ENCODE peak calls at places on chromosomes 11 and 22, in four cellular contexts. X is dorsolateral prefrontal cortex, O is nephron progenitor cell, I is NCI-H526 treated with DMSO at 0.1 percent for 48 hours. U is an unnamed sample.

GRCh38 chr22:49031746-49032330 is 795.8 kb downstream of the BRD1 start:
- DNase-seq in I (no peak), X (no peak), O (no peak), U (no peak)

GRCh38 chr11:87431386-87431785 is 393.7 kb downstream of the TMEM135 start:
- DNase-seq in O (no peak), I (no peak), X (no peak), U (no peak)

GRCh38 chr11:57310091-57310490 is 14.7 kb downstream of the TNKS1BP1 start:
- DNase-seq in O (no peak), I (no peak), X (no peak), U (no peak)

GRCh38 chr22:37599161-37599560 is 9.5 kb upstream of the GGA1 start:
- DNase-seq in O (no peak), X (no peak), I (no peak), U (no peak)

GRCh38 chr11:33532720-33533119 is 167.9 kb downstream of the C11orf91 start:
- DNase-seq in X (no peak), I (no peak), O (no peak), U (no peak)

GRCh38 chr11:16166571-16166970 is 189.8 kb downstream of the SOX6 start:
- DNase-seq in I (no peak), O (no peak), X (no peak), U (no peak)

GRCh38 chr22:17911312-17911705 is 113.1 kb downstream of the MICAL3 start:
- DNase-seq in I (no peak), O (no peak), X (no peak), U (no peak)

GRCh38 chr11:77633856-77634425 is 3.7 kb downstream of the CLNS1A start:
- DNase-seq in O (no peak), I (no peak), X (no peak), U (no peak)

GRCh38 chr11:84526250-84526649 is 1100.9 kb downstream of the DLG2 start:
- DNase-seq in O (no peak), I (no peak), X (no peak), U (no peak)

GRCh38 chr11:2807276-2807681 is 78.3 kb downstream of the CDKN1C start:
- DNase-seq in X (peak), I (peak), O (no peak), U (no peak)

GRCh38 chr11:76763573-76764348 is 19.4 kb upstream of the TSKU start:
- DNase-seq in I (no peak), X (no peak), O (no peak), U (no peak)

GRCh38 chr22:43381693-43382092 is 30.1 kb upstream of the MPPED1 start:
- DNase-seq in O (no peak), I (no peak), X (no peak), U (no peak)

GRCh38 chr11:126411971-126412381 is 56.5 kb downstream of the ST3GAL4 start:
- DNase-seq in X (no peak), O (no peak), I (no peak), U (no peak)

GRCh38 chr11:116930586-116930985 is 93.2 kb upstream of the APOA1 start:
- DNase-seq in O (no peak), X (no peak), I (no peak), U (no peak)

GRCh38 chr11:39684155-39684554 is 1775.3 kb downstream of the LRRC4C start:
- DNase-seq in I (no peak), O (no peak), X (no peak), U (no peak)

GRCh38 chr11:100800202-100800601 is 113.1 kb downstream of the ARHGAP42 start:
- DNase-seq in I (no peak), X (no peak), O (no peak), U (no peak)

GRCh38 chr11:24311974-24312373 is 184.9 kb upstream of the LUZP2 start:
- DNase-seq in I (no peak), O (no peak), X (no peak), U (no peak)

GRCh38 chr11:30521297-30522071 is 64.7 kb downstream of the MPPED2 start:
- DNase-seq in X (no peak), I (no peak), O (peak), U (no peak)

GRCh38 chr11:103870821-103871309 is 165.6 kb upstream of the DDI1 start:
- DNase-seq in X (no peak), I (no peak), O (no peak), U (no peak)

GRCh38 chr22:20026996-20027601 is 6.2 kb downstream of the TANGO2 start:
- DNase-seq in O (no peak), I (no peak), X (no peak), U (no peak)

GRCh38 chr11:13140873-13141655 is 131.9 kb downstream of the RASSF10 start:
- DNase-seq in O (no peak), I (no peak), X (no peak), U (no peak)

GRCh38 chr11:61575886-61576516 is 4.9 kb downstream of the SYT7 start:
- DNase-seq in X (no peak), I (no peak), O (no peak), U (no peak)

GRCh38 chr11:108983621-108984020 is 318.8 kb downstream of the DDX10 start:
- DNase-seq in O (no peak), I (no peak), X (no peak), U (no peak)

GRCh38 chr22:44505796-44506354 is 7.8 kb upstream of the RTL6 start:
- DNase-seq in X (no peak), O (no peak), I (no peak), U (no peak)

GRCh38 chr22:49979587-49980264 is 19.2 kb downstream of the PIM3 start:
- DNase-seq in I (no peak), O (peak), X (no peak), U (peak)

GRCh38 chr11:62456630-62457029 is 37.8 kb downstream of the SCGB1A1 start:
- DNase-seq in X (no peak), O (no peak), I (peak), U (no peak)

GRCh38 chr11:27208846-27209245 is 154.2 kb downstream of the CCDC34 start:
- DNase-seq in O (no peak), X (no peak), I (no peak), U (no peak)

GRCh38 chr11:30889116-30889765 is 303.1 kb upstream of the MPPED2 start:
- DNase-seq in X (no peak), O (no peak), I (no peak), U (no peak)

GRCh38 chr11:124474779-124475178 is 29.3 kb upstream of the OR8B8 start:
- DNase-seq in I (no peak), O (no peak), X (no peak), U (no peak)

GRCh38 chr22:45709866-45710265 is 38.2 kb downstream of the ATXN10 start:
- DNase-seq in I (no peak), O (no peak), X (no peak), U (no peak)

GRCh38 chr22:43313497-43314474 is 29.4 kb downstream of the SCUBE1 start:
- DNase-seq in O (no peak), I (no peak), X (no peak), U (peak)

GRCh38 chr11:47220401-47220821 is 5.6 kb downstream of the DDB2 start:
- DNase-seq in X (no peak), O (no peak), I (no peak), U (no peak)

GRCh38 chr11:94932503-94932902 is 40.9 kb downstream of the CWC15 start:
- DNase-seq in O (no peak), I (no peak), X (no peak), U (no peak)

GRCh38 chr11:31199403-31199802 is 170.1 kb downstream of the DCDC1 start:
- DNase-seq in O (no peak), X (no peak), I (no peak), U (peak)

GRCh38 chr11:118241191-118242098 is 10.7 kb downstream of the MPZL3 start:
- DNase-seq in O (no peak), I (no peak), X (no peak), U (no peak)

GRCh38 chr11:8656291-8656690 is 26.2 kb downstream of the TRIM66 start:
- DNase-seq in I (no peak), X (no peak), O (no peak), U (no peak)

GRCh38 chr11:104572279-104572678 is 326.0 kb downstream of the CASP12 start:
- DNase-seq in O (no peak), X (no peak), I (no peak), U (no peak)

GRCh38 chr11:64809781-64810241 is 540 bp downstream of the MEN1 start:
- DNase-seq in X (no peak), I (peak), O (peak), U (peak)

U was measured in neural progenitor cell.